ENCODE peak calls at places on chromosome 17, in ten cellular contexts. One of them, this sample, is unnamed.

GRCh38 chr17:44396946-44397345 is 7.5 kb upstream of the ITGA2B start:
- DNase-seq in stomach: no peak
- DNase-seq in GM12878: no peak
- DNase-seq in sigmoid colon: no peak
- DNase-seq in HCT116: no peak
- DNase-seq in GM12891: no peak
- DNase-seq in vagina: no peak
- DNase-seq in suprapubic skin: no peak
- DNase-seq in K562: no peak
- DNase-seq in spleen: no peak
- DNase-seq in this sample: no peak

GRCh38 chr17:18314731-18315497 is at the start of the genes SMCR8 and TOP3A:
- DNase-seq in stomach: peak; percentile 97
- DNase-seq in GM12878: peak; percentile 89
- DNase-seq in sigmoid colon: peak; percentile 99
- DNase-seq in HCT116: peak; percentile 91
- DNase-seq in GM12891: peak; percentile 89
- DNase-seq in vagina: peak; percentile 99
- DNase-seq in suprapubic skin: peak; percentile 100
- DNase-seq in K562: peak; percentile 85
- DNase-seq in spleen: peak; percentile 99
- DNase-seq in this sample: peak; percentile 98

GRCh38 chr17:7315570-7316243 is 547 bp upstream of the GPS2 start:
- DNase-seq in stomach: peak; percentile 77
- DNase-seq in GM12878: no peak
- DNase-seq in sigmoid colon: peak; percentile 73
- DNase-seq in HCT116: no peak
- DNase-seq in GM12891: peak; percentile 32
- DNase-seq in vagina: no peak
- DNase-seq in suprapubic skin: no peak
- DNase-seq in K562: no peak
- DNase-seq in spleen: peak; percentile 84
- DNase-seq in this sample: peak; percentile 43

GRCh38 chr17:12365805-12366204 is 299.9 kb upstream of the MYOCD start:
- DNase-seq in stomach: no peak
- DNase-seq in GM12878: no peak
- DNase-seq in sigmoid colon: peak; percentile 93
- DNase-seq in HCT116: no peak
- DNase-seq in GM12891: no peak
- DNase-seq in vagina: no peak
- DNase-seq in suprapubic skin: no peak
- DNase-seq in K562: no peak
- DNase-seq in spleen: no peak
- DNase-seq in this sample: no peak

GRCh38 chr17:17603178-17603894 is 11.8 kb upstream of the PEMT start:
- DNase-seq in stomach: no peak
- DNase-seq in GM12878: no peak
- DNase-seq in sigmoid colon: no peak
- DNase-seq in HCT116: no peak
- DNase-seq in GM12891: no peak
- DNase-seq in vagina: no peak
- DNase-seq in suprapubic skin: no peak
- DNase-seq in K562: no peak
- DNase-seq in spleen: no peak
- DNase-seq in this sample: no peak

GRCh38 chr17:27951872-27952271 is 58.7 kb upstream of the LYRM9 start:
- DNase-seq in stomach: no peak
- DNase-seq in GM12878: no peak
- DNase-seq in sigmoid colon: no peak
- DNase-seq in HCT116: no peak
- DNase-seq in GM12891: no peak
- DNase-seq in vagina: no peak
- DNase-seq in suprapubic skin: no peak
- DNase-seq in K562: no peak
- DNase-seq in spleen: no peak
- DNase-seq in this sample: no peak

GRCh38 chr17:78597923-78598545 is 20.8 kb upstream of the DNAH17 start:
- DNase-seq in stomach: no peak
- DNase-seq in GM12878: no peak
- DNase-seq in sigmoid colon: no peak
- DNase-seq in HCT116: no peak
- DNase-seq in GM12891: no peak
- DNase-seq in vagina: no peak
- DNase-seq in suprapubic skin: no peak
- DNase-seq in K562: no peak
- DNase-seq in spleen: peak; percentile 15
- DNase-seq in this sample: no peak

GRCh38 chr17:16117149-16117548 is 98.2 kb downstream of the NCOR1 start:
- DNase-seq in stomach: no peak
- DNase-seq in GM12878: no peak
- DNase-seq in sigmoid colon: no peak
- DNase-seq in HCT116: no peak
- DNase-seq in GM12891: no peak
- DNase-seq in vagina: no peak
- DNase-seq in suprapubic skin: no peak
- DNase-seq in K562: no peak
- DNase-seq in spleen: no peak
- DNase-seq in this sample: no peak

GRCh38 chr17:48601184-48601527 is 3.6 kb downstream of the HOXB6 start:
- DNase-seq in stomach: no peak
- DNase-seq in GM12878: no peak
- DNase-seq in sigmoid colon: no peak
- DNase-seq in HCT116: no peak
- DNase-seq in GM12891: no peak
- DNase-seq in vagina: no peak
- DNase-seq in suprapubic skin: no peak
- DNase-seq in K562: no peak
- DNase-seq in spleen: no peak
- DNase-seq in this sample: no peak

GRCh38 chr17:35094902-35095301 is 24.8 kb downstream of the RAD51D start:
- DNase-seq in stomach: no peak
- DNase-seq in GM12878: no peak
- DNase-seq in sigmoid colon: no peak
- DNase-seq in HCT116: peak; percentile 89
- DNase-seq in GM12891: no peak
- DNase-seq in vagina: no peak
- DNase-seq in suprapubic skin: no peak
- DNase-seq in K562: no peak
- DNase-seq in spleen: no peak
- DNase-seq in this sample: no peak

GRCh38 chr17:17503566-17504130 is 7.5 kb upstream of the RASD1 start:
- DNase-seq in stomach: no peak
- DNase-seq in GM12878: no peak
- DNase-seq in sigmoid colon: peak; percentile 55
- DNase-seq in HCT116: no peak
- DNase-seq in GM12891: no peak
- DNase-seq in vagina: no peak
- DNase-seq in suprapubic skin: no peak
- DNase-seq in K562: no peak
- DNase-seq in spleen: peak; percentile 41
- DNase-seq in this sample: no peak

GRCh38 chr17:50437409-50437808 is 11.4 kb downstream of the ACSF2 start:
- DNase-seq in stomach: no peak
- DNase-seq in GM12878: no peak
- DNase-seq in sigmoid colon: no peak
- DNase-seq in HCT116: no peak
- DNase-seq in GM12891: no peak
- DNase-seq in vagina: no peak
- DNase-seq in suprapubic skin: no peak
- DNase-seq in K562: no peak
- DNase-seq in spleen: no peak
- DNase-seq in this sample: no peak

GRCh38 chr17:27945333-27945616 is 52.1 kb upstream of the LYRM9 start:
- DNase-seq in stomach: no peak
- DNase-seq in GM12878: no peak
- DNase-seq in sigmoid colon: no peak
- DNase-seq in HCT116: no peak
- DNase-seq in GM12891: no peak
- DNase-seq in vagina: no peak
- DNase-seq in suprapubic skin: no peak
- DNase-seq in K562: no peak
- DNase-seq in spleen: no peak
- DNase-seq in this sample: no peak

GRCh38 chr17:17835415-17836249 is 1.2 kb downstream of the SREBF1 start:
- DNase-seq in stomach: no peak
- DNase-seq in GM12878: no peak
- DNase-seq in sigmoid colon: no peak
- DNase-seq in HCT116: no peak
- DNase-seq in GM12891: no peak
- DNase-seq in vagina: no peak
- DNase-seq in suprapubic skin: no peak
- DNase-seq in K562: no peak
- DNase-seq in spleen: no peak
- DNase-seq in this sample: no peak

GRCh38 chr17:12591336-12591735 is 74.4 kb upstream of the MYOCD start:
- DNase-seq in stomach: no peak
- DNase-seq in GM12878: no peak
- DNase-seq in sigmoid colon: no peak
- DNase-seq in HCT116: no peak
- DNase-seq in GM12891: no peak
- DNase-seq in vagina: no peak
- DNase-seq in suprapubic skin: no peak
- DNase-seq in K562: no peak
- DNase-seq in spleen: no peak
- DNase-seq in this sample: no peak

GRCh38 chr17:38912221-38912813 is 13.1 kb upstream of the LASP1NB start:
- DNase-seq in stomach: peak; percentile 52
- DNase-seq in GM12878: no peak
- DNase-seq in sigmoid colon: peak; percentile 91
- DNase-seq in HCT116: no peak
- DNase-seq in GM12891: no peak
- DNase-seq in vagina: peak; percentile 87
- DNase-seq in suprapubic skin: no peak
- DNase-seq in K562: no peak
- DNase-seq in spleen: peak; percentile 61
- DNase-seq in this sample: peak; percentile 60

GRCh38 chr17:28645576-28645939 is 600 bp upstream of the BLTP2 start:
- DNase-seq in stomach: no peak
- DNase-seq in GM12878: no peak
- DNase-seq in sigmoid colon: peak; percentile 63
- DNase-seq in HCT116: no peak
- DNase-seq in GM12891: no peak
- DNase-seq in vagina: no peak
- DNase-seq in suprapubic skin: no peak
- DNase-seq in K562: no peak
- DNase-seq in spleen: no peak
- DNase-seq in this sample: no peak

GRCh38 chr17:21076242-21076641 is 33.4 kb upstream of the USP22 start:
- DNase-seq in stomach: no peak
- DNase-seq in GM12878: no peak
- DNase-seq in sigmoid colon: no peak
- DNase-seq in HCT116: no peak
- DNase-seq in GM12891: no peak
- DNase-seq in vagina: no peak
- DNase-seq in suprapubic skin: no peak
- DNase-seq in K562: no peak
- DNase-seq in spleen: no peak
- DNase-seq in this sample: no peak

GRCh38 chr17:40901981-40902862 is 17.2 kb upstream of the KRT20 start:
- DNase-seq in stomach: no peak
- DNase-seq in GM12878: no peak
- DNase-seq in sigmoid colon: no peak
- DNase-seq in HCT116: peak; percentile 70
- DNase-seq in GM12891: no peak
- DNase-seq in vagina: no peak
- DNase-seq in suprapubic skin: no peak
- DNase-seq in K562: no peak
- DNase-seq in spleen: no peak
- DNase-seq in this sample: no peak
- TF ChIP-seq POLR2AphosphoS5 in stomach: no peak
- TF ChIP-seq POLR2AphosphoS5 in GM12878: no peak
- TF ChIP-seq POLR2AphosphoS5 in sigmoid colon: no peak
- TF ChIP-seq POLR2AphosphoS5 in HCT116: no peak
- TF ChIP-seq POLR2AphosphoS5 in GM12891: no peak
- TF ChIP-seq POLR2AphosphoS5 in vagina: no peak
- TF ChIP-seq POLR2AphosphoS5 in suprapubic skin: no peak
- TF ChIP-seq POLR2AphosphoS5 in K562: no peak
- TF ChIP-seq POLR2AphosphoS5 in spleen: no peak
- TF ChIP-seq POLR2AphosphoS5 in this sample: no peak

DNA sequence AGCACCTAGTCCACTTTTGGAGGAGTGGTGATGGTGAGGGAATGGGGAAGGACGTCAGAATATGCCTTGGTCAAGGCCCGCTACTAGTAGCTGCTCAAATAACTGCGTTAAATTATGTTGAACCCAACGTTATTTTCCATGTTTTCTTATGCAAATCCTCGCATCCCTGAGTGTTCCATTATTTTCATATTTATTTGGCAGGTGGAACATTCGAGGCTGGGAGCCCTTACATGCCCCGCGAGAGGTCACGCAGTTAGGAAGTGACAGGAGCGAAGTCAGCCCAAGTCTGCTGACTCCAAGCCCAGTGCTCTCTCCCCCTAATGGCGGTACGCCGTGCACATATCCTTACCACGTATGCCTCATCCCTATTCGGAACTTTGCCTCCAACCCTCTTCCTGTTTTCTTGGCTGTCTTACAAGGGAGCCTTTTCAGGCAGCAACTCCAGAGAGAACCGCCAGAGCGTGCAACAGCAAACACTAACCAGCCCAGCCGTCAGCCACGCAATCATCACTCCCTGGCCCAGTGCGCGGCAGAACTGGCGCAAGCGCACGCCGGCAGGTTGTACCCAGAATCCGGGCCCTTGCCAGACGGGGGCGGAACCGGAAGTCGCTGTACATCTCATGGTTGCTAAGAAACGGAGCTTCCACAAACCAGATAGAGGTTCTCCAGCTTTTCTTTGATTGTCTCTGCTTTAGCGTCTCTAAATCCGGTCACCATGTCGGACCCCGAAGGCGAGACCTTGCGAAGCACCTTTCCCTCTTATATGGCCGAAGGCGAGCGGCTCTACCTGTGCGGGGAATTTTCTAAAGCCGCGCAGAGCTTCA is at the start of gene ODAD4:
- DNase-seq in stomach: peak; percentile 98
- DNase-seq in GM12878: peak; percentile 76
- DNase-seq in sigmoid colon: peak; percentile 99
- DNase-seq in HCT116: peak; percentile 89
- DNase-seq in GM12891: peak; percentile 88
- DNase-seq in vagina: no peak
- DNase-seq in suprapubic skin: peak; percentile 99
- DNase-seq in K562: peak; percentile 97
- DNase-seq in spleen: peak; percentile 99
- DNase-seq in this sample: peak; percentile 97
- TF ChIP-seq POLR2AphosphoS5 in stomach: peak; percentile 91
- TF ChIP-seq POLR2AphosphoS5 in GM12878: peak; percentile 92
- TF ChIP-seq POLR2AphosphoS5 in sigmoid colon: peak; percentile 90
- TF ChIP-seq POLR2AphosphoS5 in HCT116: peak; percentile 97
- TF ChIP-seq POLR2AphosphoS5 in GM12891: peak; percentile 90
- TF ChIP-seq POLR2AphosphoS5 in vagina: peak; percentile 92
- TF ChIP-seq POLR2AphosphoS5 in suprapubic skin: no peak
- TF ChIP-seq POLR2AphosphoS5 in K562: peak; percentile 83
- TF ChIP-seq POLR2AphosphoS5 in spleen: peak; percentile 96
- TF ChIP-seq POLR2AphosphoS5 in this sample: peak; percentile 94

GRCh38 chr17:52096056-52096455 is 62.5 kb downstream of the CA10 start:
- DNase-seq in stomach: no peak
- DNase-seq in GM12878: no peak
- DNase-seq in sigmoid colon: no peak
- DNase-seq in HCT116: no peak
- DNase-seq in GM12891: no peak
- DNase-seq in vagina: no peak
- DNase-seq in suprapubic skin: no peak
- DNase-seq in K562: no peak
- DNase-seq in spleen: no peak
- DNase-seq in this sample: no peak
- TF ChIP-seq POLR2AphosphoS5 in stomach: no peak
- TF ChIP-seq POLR2AphosphoS5 in GM12878: no peak
- TF ChIP-seq POLR2AphosphoS5 in sigmoid colon: no peak
- TF ChIP-seq POLR2AphosphoS5 in HCT116: no peak
- TF ChIP-seq POLR2AphosphoS5 in GM12891: no peak
- TF ChIP-seq POLR2AphosphoS5 in vagina: no peak
- TF ChIP-seq POLR2AphosphoS5 in suprapubic skin: no peak
- TF ChIP-seq POLR2AphosphoS5 in K562: no peak
- TF ChIP-seq POLR2AphosphoS5 in spleen: no peak
- TF ChIP-seq POLR2AphosphoS5 in this sample: no peak

GRCh38 chr17:80927791-80928216 is 63.8 kb upstream of the CHMP6 start:
- DNase-seq in stomach: no peak
- DNase-seq in GM12878: no peak
- DNase-seq in sigmoid colon: peak; percentile 56
- DNase-seq in HCT116: no peak
- DNase-seq in GM12891: no peak
- DNase-seq in vagina: no peak
- DNase-seq in suprapubic skin: no peak
- DNase-seq in K562: no peak
- DNase-seq in spleen: peak; percentile 35
- DNase-seq in this sample: no peak
- TF ChIP-seq POLR2AphosphoS5 in stomach: no peak
- TF ChIP-seq POLR2AphosphoS5 in GM12878: no peak
- TF ChIP-seq POLR2AphosphoS5 in sigmoid colon: no peak
- TF ChIP-seq POLR2AphosphoS5 in HCT116: no peak
- TF ChIP-seq POLR2AphosphoS5 in GM12891: no peak
- TF ChIP-seq POLR2AphosphoS5 in vagina: no peak
- TF ChIP-seq POLR2AphosphoS5 in suprapubic skin: no peak
- TF ChIP-seq POLR2AphosphoS5 in K562: no peak
- TF ChIP-seq POLR2AphosphoS5 in spleen: peak; percentile 12
- TF ChIP-seq POLR2AphosphoS5 in this sample: peak; percentile 27